ENCODE peak calls at places on chromosomes 5 and 9, in eight cellular contexts. G is AG08395; F is activated B cell treated with CpG ODN at 0.5 μM for 24 hours; B is G401; J is EL; E is upper lobe of right lung; N is kidney; Y is stimulated activated naive B cell treated with anti-CD40 and anti-IgM and Interleukin-4, amounts not matched to agents 10 μg/mL and 1 μg/mL and 100 μg/mL, for 72 hours. R is an unnamed sample.

GRCh38 chr9:4117835-4118610 is 181.8 kb downstream of the GLIS3 start:
- DNase-seq in F (peak), N (peak), G (no peak), Y (peak), J (no peak), B (no peak), E (peak), R (no peak)

GRCh38 chr5:67355135-67355729 is 158.6 kb upstream of the CD180 start:
- DNase-seq in N (no peak), F (no peak), Y (no peak), E (no peak), G (no peak), B (no peak), J (no peak), R (no peak)

GRCh38 chr9:89421595-89421994 is 76.3 kb downstream of the SEMA4D start:
- DNase-seq in Y (no peak), F (no peak), J (peak), B (no peak), E (no peak), G (no peak), N (no peak), R (no peak)

GRCh38 chr5:176167800-176168199 is 70.4 kb upstream of the SIMC1 start:
- DNase-seq in B (no peak), Y (no peak), F (no peak), E (no peak), N (no peak), J (no peak), G (no peak), R (no peak)

GRCh38 chr5:94442971-94443370 is 175.4 kb downstream of the KIAA0825 start:
- DNase-seq in F (no peak), Y (no peak), B (no peak), G (no peak), E (no peak), N (no peak), J (no peak), R (no peak)

GRCh38 chr9:101166717-101167116 is 138.2 kb downstream of the PLPPR1 start:
- DNase-seq in N (no peak), B (no peak), E (no peak), J (no peak), Y (no peak), G (no peak), F (no peak), R (no peak)

GRCh38 chr5:120614512-120614911 is 150.4 kb downstream of the PRR16 start:
- DNase-seq in B (no peak), G (peak), Y (no peak), N (no peak), E (no peak), F (no peak), J (peak), R (no peak)

GRCh38 chr9:20744046-20744630 is 60.1 kb downstream of the FOCAD start:
- DNase-seq in B (peak), E (no peak), F (no peak), N (no peak), J (no peak), G (no peak), Y (no peak), R (no peak)

GRCh38 chr9:126474786-126475485 is 138.8 kb upstream of the LMX1B start:
- DNase-seq in J (peak), Y (no peak), F (no peak), E (no peak), N (peak), G (no peak), B (no peak), R (no peak)

GRCh38 chr5:95983067-95983466 is 21.4 kb upstream of the ELL2 start:
- DNase-seq in N (no peak), Y (no peak), F (no peak), G (no peak), J (no peak), B (no peak), E (no peak), R (no peak)

GRCh38 chr5:116174111-116174510 is 89.3 kb downstream of the COMMD10 start:
- DNase-seq in B (no peak), Y (no peak), N (no peak), F (no peak), J (no peak), E (no peak), G (no peak), R (no peak)

GRCh38 chr5:143026380-143026779 is 256.2 kb downstream of the ARHGAP26 start:
- DNase-seq in N (no peak), J (no peak), F (no peak), G (no peak), Y (no peak), E (no peak), B (no peak), R (no peak)

GRCh38 chr9:91433180-91433579 is 9.5 kb upstream of the NFIL3 start:
- DNase-seq in G (peak), Y (no peak), F (no peak), J (peak), E (no peak), N (no peak), B (peak), R (no peak)

GRCh38 chr5:149153751-149154610 is 12.7 kb downstream of the ABLIM3 start:
- DNase-seq in N (no peak), E (peak), F (no peak), G (peak), J (no peak), Y (no peak), B (peak), R (peak)

R was measured in DMS 273 treated with DMSO at 0.1 percent for 48 hours.